ENCODE peak calls at places on chromosomes 11 and 22, in nine cellular contexts. S is kidney; X is suprapubic skin; W is skeletal muscle cell; B is GM23338; J is MV-4-11; A is stimulated activated CD8-positive, alpha-beta memory T cell treated with anti-CD3 and anti-CD28 coated beads, Interleukin-7, amount 100 ng/mL, for 1 hour; I is fibroblast of the conjunctiva; T is cardiac fibroblast. H is an unnamed sample.

GRCh38 chr22:44340271-44341239 is 27.8 kb upstream of the SHISAL1 start:
- DNase-seq in S (no peak), X (no peak), W (no peak), B (no peak), J (no peak), A (no peak), I (no peak), T (no peak), H (no peak)

GRCh38 chr11:62737196-62737595 is 8.9 kb downstream of the TTC9C start:
- DNase-seq in S (no peak), X (no peak), W (no peak), B (no peak), J (no peak), A (no peak), I (no peak), T (no peak), H (no peak)

GRCh38 chr11:66720223-66720898 is 8.7 kb downstream of the SPTBN2 start:
- DNase-seq in S (peak; percentile 94), X (no peak), W (peak; percentile 16), B (peak; percentile 91), J (peak; percentile 31), A (no peak), I (peak; percentile 13), T (peak; percentile 17), H (peak; percentile 4)

GRCh38 chr11:73556966-73557365 is 40.9 kb downstream of the FAM168A start:
- DNase-seq in S (no peak), X (no peak), W (no peak), B (no peak), J (no peak), A (no peak), I (no peak), T (no peak), H (no peak)

GRCh38 chr11:71977743-71978418 is 20.8 kb upstream of the IL18BP start:
- DNase-seq in S (no peak), X (no peak), W (no peak), B (peak; percentile 56), J (peak; percentile 69), A (peak; percentile 16), I (peak; percentile 45), T (peak; percentile 69), H (peak; percentile 87)

GRCh38 chr22:39527481-39527961 is 5.0 kb downstream of the RPS19BP1 start:
- DNase-seq in S (peak; percentile 55), X (no peak), W (no peak), B (peak; percentile 51), J (no peak), A (no peak), I (no peak), T (no peak), H (no peak)

GRCh38 chr11:69249086-69249640 is 44.8 kb upstream of the MYEOV start:
- DNase-seq in S (no peak), X (peak; percentile 35), W (no peak), B (no peak), J (no peak), A (no peak), I (no peak), T (no peak), H (no peak)

GRCh38 chr11:50037282-50037681 is 4.6 kb downstream of the OR4C45 start:
- DNase-seq in S (no peak), X (no peak), W (no peak), B (no peak), J (no peak), A (no peak), I (no peak), T (no peak), H (no peak)

GRCh38 chr11:64059339-64060176 is 23.8 kb downstream of the FLRT1 start:
- DNase-seq in S (no peak), X (no peak), W (no peak), B (peak; percentile 74), J (no peak), A (no peak), I (no peak), T (no peak), H (no peak)

GRCh38 chr11:8375932-8376331 is 112.3 kb upstream of the LMO1 start:
- DNase-seq in S (no peak), X (peak; percentile 44), W (no peak), B (no peak), J (no peak), A (no peak), I (no peak), T (no peak), H (no peak)

GRCh38 chr11:117905524-117905923 is 23.7 kb downstream of the TMPRSS13 start:
- DNase-seq in S (no peak), X (peak; percentile 12), W (no peak), B (no peak), J (no peak), A (no peak), I (no peak), T (no peak), H (no peak)

GRCh38 chr11:95920460-95921105 is 3.3 kb downstream of the MTMR2 start:
- DNase-seq in S (no peak), X (no peak), W (no peak), B (no peak), J (peak; percentile 32), A (no peak), I (no peak), T (peak; percentile 19), H (no peak)

GRCh38 chr11:66478823-66479740 is 1.2 kb upstream of the DPP3 start:
- DNase-seq in S (peak; percentile 85), X (no peak), W (no peak), B (peak; percentile 71), J (no peak), A (no peak), I (peak; percentile 22), T (peak; percentile 54), H (no peak)

H was measured in Kasumi-1.